ENCODE peak calls at places on chromosomes 3 and 15, in five cellular contexts. H is body of pancreas, T is spleen, W is testis, Y is IMR-90. Z is an unnamed sample. For H3K9me3, the result is how much of the 10 kb centered on the place peaks cover.

GRCh38 chr3:132253262-132253878 is 63.8 kb upstream of the ACP3 start:
- DNase-seq in T (no peak), W (no peak), H (peak), Y (peak), Z (peak)

GRCh38 chr15:100923076-100923475 is 3.9 kb downstream of the LRRK1 start:
- DNase-seq in W (no peak), Y (no peak), H (no peak), T (no peak), Z (no peak)

GRCh38 chr3:149547954-149548728 is 73.6 kb downstream of the TM4SF4 start:
- DNase-seq in Y (peak), W (peak), H (peak), T (no peak), Z (peak)

GRCh38 chr3:171393032-171393744 is 67.0 kb downstream of the TNIK start:
- DNase-seq in T (no peak), Y (peak), W (no peak), H (peak), Z (no peak)

GRCh38 chr3:64865872-64866588 is 178.2 kb upstream of the ADAMTS9 start:
- DNase-seq in H (no peak), T (no peak), W (no peak), Y (no peak), Z (no peak)

GRCh38 chr3:105364113-105364512 is 2.6 kb upstream of the ALCAM start:
- DNase-seq in Y (peak), T (no peak), H (no peak), W (no peak), Z (no peak)

GRCh38 chr15:40736575-40736974 is 18.5 kb downstream of the RMDN3 start:
- DNase-seq in T (no peak), H (no peak), Y (no peak), W (no peak), Z (no peak)

GRCh38 chr15:94838281-94838680 is 606.9 kb downstream of the MCTP2 start:
- DNase-seq in W (no peak), H (no peak), T (no peak), Y (no peak), Z (no peak)

GRCh38 chr3:73783811-73784210 is 159.1 kb upstream of the PDZRN3 start:
- DNase-seq in W (no peak), H (no peak), T (no peak), Y (no peak), Z (no peak)

GRCh38 chr3:42749753-42750231 is 23.3 kb downstream of the CCDC13 start:
- DNase-seq in Y (no peak), T (peak), W (no peak), H (peak), Z (peak)

GRCh38 chr15:87707076-87707475 is 549.5 kb downstream of the NTRK3 start:
- DNase-seq in H (no peak), T (no peak), Y (no peak), W (no peak), Z (no peak)

GRCh38 chr15:71455107-71455506 is 339.8 kb downstream of the THSD4 start:
- DNase-seq in W (no peak), H (no peak), Y (peak), T (no peak), Z (no peak)

GRCh38 chr3:66241466-66241865 is 20.7 kb downstream of the SLC25A26 start:
- DNase-seq in H (no peak), W (no peak), Y (no peak), T (no peak), Z (no peak)

GRCh38 chr3:127598841-127599570 is 795 bp downstream of the MCM2 start:
- DNase-seq in Y (no peak), W (no peak), H (no peak), T (no peak), Z (no peak)

GRCh38 chr3:140223631-140224030 is 288.6 kb downstream of the CLSTN2 start:
- DNase-seq in W (no peak), T (no peak), Y (no peak), H (no peak), Z (no peak)

GRCh38 chr3:63279000-63279366 is 875 bp downstream of the SYNPR start:
- DNase-seq in W (no peak), T (no peak), H (no peak), Y (no peak), Z (no peak)

GRCh38 chr3:11022115-11022514 is 29.6 kb downstream of the SLC6A1 start:
- DNase-seq in Y (no peak), H (no peak), W (no peak), T (no peak), Z (no peak)

GRCh38 chr3:117278424-117279190 is 569.0 kb downstream of the TUSC7 start:
- DNase-seq in H (peak), Y (peak), T (no peak), W (peak), Z (no peak)

GRCh38 chr15:50506121-50506520 is 40.3 kb downstream of the USP50 start:
- DNase-seq in H (peak), W (peak), Y (no peak), T (peak), Z (no peak)

DNA sequence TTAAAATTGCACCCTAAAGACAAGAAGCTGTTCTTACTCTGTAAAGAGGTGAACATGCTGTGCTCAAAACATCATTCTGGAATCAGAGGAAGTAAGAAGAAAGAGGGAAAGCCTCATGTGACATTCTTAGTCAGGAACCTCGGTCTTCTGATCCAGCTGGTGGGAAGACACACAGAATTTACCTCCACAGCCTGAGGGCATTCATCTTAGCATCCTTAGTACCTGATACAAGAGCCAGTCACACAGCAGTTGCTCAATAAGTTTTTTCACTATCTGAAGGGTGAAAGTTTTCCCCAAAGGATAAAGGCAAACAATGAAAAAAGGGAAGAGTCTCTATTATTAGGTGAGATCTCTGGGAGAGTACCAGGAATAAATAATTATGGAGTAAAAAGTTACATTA is 116.8 kb downstream of the SEMA6D start:
- DNase-seq in H (no peak), Y (no peak), T (no peak), W (no peak), Z (no peak)
- H3K9me3 ChIP-seq in H (under half), Y (under half), T (under half), W (under half), Z (under half)

GRCh38 chr3:182803596-182803995 is 10.3 kb downstream of the ATP11B start:
- DNase-seq in T (no peak), H (no peak), W (no peak), Y (no peak), Z (no peak)
- H3K27ac ChIP-seq in T (peak), H (no peak), W (no peak), Y (no peak), Z (no peak)

GRCh38 chr15:76345880-76346665 is 9.5 kb downstream of the ISL2 start:
- DNase-seq in T (peak), Y (no peak), H (peak), W (no peak), Z (no peak)
- TF ChIP-seq POLR2A in T (no peak), Y (no peak), H (no peak), W (no peak), Z (no peak)

DNA sequence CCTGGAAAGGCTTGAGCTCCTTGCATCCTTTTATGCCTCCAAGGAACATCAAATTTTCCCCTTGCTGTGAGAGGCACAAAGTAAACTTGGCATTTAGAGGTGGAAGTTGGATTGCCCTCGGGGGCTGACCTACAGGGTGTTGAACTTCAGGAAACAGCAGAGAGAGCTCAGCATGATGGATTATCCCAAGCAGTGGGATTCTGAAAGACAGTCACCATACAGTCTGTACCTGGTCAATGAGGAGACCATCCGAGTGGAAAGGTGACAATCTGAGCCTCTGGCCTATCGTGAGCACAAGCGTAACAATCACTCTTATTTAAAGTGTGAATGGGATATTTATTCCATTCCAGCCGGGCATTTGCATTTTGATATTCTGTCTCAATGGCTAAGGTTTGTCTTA is 105.6 kb upstream of the NECTIN3 start:
- DNase-seq in T (no peak), H (no peak), W (no peak), Y (no peak), Z (no peak)
- H3K9me3 ChIP-seq in T (half or more), H (under half), W (under half), Y (under half), Z (under half)

Z was measured in thyroid gland.